ENCODE peak calls at places on chromosomes 3 and 15, in four cellular contexts. One of them, this sample, is unnamed. For H3K27me3, the result is how much of the 10 kb centered on the place peaks cover.

GRCh38 chr15:94080416-94080815 is 150.9 kb upstream of the MCTP2 start:
- DNase-seq in lower lobe of right lung: no peak
- DNase-seq in CD8-positive, alpha-beta T cell: no peak
- DNase-seq in right atrium auricular region: peak
- DNase-seq in this sample: no peak

GRCh38 chr3:8416965-8417364 is 84.7 kb upstream of the LMCD1 start:
- DNase-seq in lower lobe of right lung: peak
- DNase-seq in CD8-positive, alpha-beta T cell: no peak
- DNase-seq in right atrium auricular region: no peak
- DNase-seq in this sample: no peak

GRCh38 chr15:92928351-92928750 is 28.2 kb downstream of the CHD2 start:
- DNase-seq in lower lobe of right lung: no peak
- DNase-seq in CD8-positive, alpha-beta T cell: no peak
- DNase-seq in right atrium auricular region: no peak
- DNase-seq in this sample: no peak

GRCh38 chr15:25543156-25543555 is 104.3 kb upstream of the UBE3A start:
- DNase-seq in lower lobe of right lung: no peak
- DNase-seq in CD8-positive, alpha-beta T cell: no peak
- DNase-seq in right atrium auricular region: peak
- DNase-seq in this sample: no peak

GRCh38 chr15:84773716-84774115 is 25.3 kb downstream of the ZNF592 start:
- DNase-seq in lower lobe of right lung: no peak
- DNase-seq in CD8-positive, alpha-beta T cell: no peak
- DNase-seq in right atrium auricular region: no peak
- DNase-seq in this sample: no peak

GRCh38 chr3:149388714-149389417 is 11.4 kb upstream of the TM4SF1 start:
- DNase-seq in lower lobe of right lung: no peak
- DNase-seq in CD8-positive, alpha-beta T cell: no peak
- DNase-seq in right atrium auricular region: no peak
- DNase-seq in this sample: no peak

GRCh38 chr15:79003301-79003700 is 58.5 kb upstream of the CTSH start:
- DNase-seq in lower lobe of right lung: no peak
- DNase-seq in CD8-positive, alpha-beta T cell: no peak
- DNase-seq in right atrium auricular region: no peak
- DNase-seq in this sample: no peak

GRCh38 chr3:13782501-13782900 is 97.4 kb downstream of the WNT7A start:
- DNase-seq in lower lobe of right lung: peak
- DNase-seq in CD8-positive, alpha-beta T cell: no peak
- DNase-seq in right atrium auricular region: no peak
- DNase-seq in this sample: no peak

GRCh38 chr3:79639855-79640254 is 127.9 kb downstream of the ROBO1 start:
- DNase-seq in lower lobe of right lung: no peak
- DNase-seq in CD8-positive, alpha-beta T cell: no peak
- DNase-seq in right atrium auricular region: no peak
- DNase-seq in this sample: no peak

GRCh38 chr15:72341361-72341760 is 21.4 kb upstream of the CELF6 start:
- DNase-seq in lower lobe of right lung: no peak
- DNase-seq in CD8-positive, alpha-beta T cell: no peak
- DNase-seq in right atrium auricular region: no peak
- DNase-seq in this sample: no peak

GRCh38 chr3:194658477-194659242 is 13.3 kb downstream of the LSG1 start:
- DNase-seq in lower lobe of right lung: no peak
- DNase-seq in CD8-positive, alpha-beta T cell: no peak
- DNase-seq in right atrium auricular region: no peak
- DNase-seq in this sample: no peak

GRCh38 chr3:50585919-50586762 is 16.8 kb downstream of the HEMK1 start:
- DNase-seq in lower lobe of right lung: no peak
- DNase-seq in CD8-positive, alpha-beta T cell: no peak
- DNase-seq in right atrium auricular region: no peak
- DNase-seq in this sample: peak
- H3K27ac ChIP-seq in lower lobe of right lung: peak
- H3K27ac ChIP-seq in CD8-positive, alpha-beta T cell: no peak
- H3K27ac ChIP-seq in right atrium auricular region: peak
- H3K27ac ChIP-seq in this sample: no peak

DNA sequence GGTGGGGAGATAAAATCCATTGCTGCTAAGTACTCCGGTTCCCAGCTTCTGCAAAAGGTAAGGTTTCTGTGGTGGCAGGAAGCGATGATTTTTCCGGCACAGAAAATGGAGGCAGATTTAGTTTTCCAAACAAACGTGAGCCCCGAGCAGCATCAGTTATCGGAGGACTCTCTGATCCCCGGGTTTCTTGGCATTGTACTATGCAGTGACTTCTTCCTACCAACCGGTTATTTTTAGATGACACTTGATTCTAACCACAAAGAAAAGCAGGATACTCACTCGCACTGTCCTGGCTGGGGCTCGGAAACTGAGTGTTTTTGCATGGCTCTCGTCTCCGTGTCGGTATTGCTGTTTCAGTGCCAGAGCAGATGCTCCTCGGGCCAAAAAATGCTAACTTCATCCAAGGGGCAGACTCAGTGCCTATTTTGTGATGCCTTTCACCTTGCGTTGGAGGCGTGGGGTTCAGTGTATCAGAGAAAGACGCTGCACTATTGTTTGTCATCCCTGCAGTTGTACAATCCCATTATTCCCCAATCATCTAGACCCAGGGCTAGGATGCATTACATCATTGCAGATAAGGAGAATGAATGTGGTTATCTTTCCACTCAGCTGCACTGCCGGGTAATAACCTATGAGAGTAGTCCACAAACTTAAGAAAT is 1.3 kb downstream of the CACNA2D3 start:
- DNase-seq in lower lobe of right lung: no peak
- DNase-seq in CD8-positive, alpha-beta T cell: no peak
- DNase-seq in right atrium auricular region: no peak
- DNase-seq in this sample: no peak
- H3K4me3 ChIP-seq in lower lobe of right lung: peak
- H3K4me3 ChIP-seq in CD8-positive, alpha-beta T cell: no peak
- H3K4me3 ChIP-seq in right atrium auricular region: peak
- H3K4me3 ChIP-seq in this sample: no peak

GRCh38 chr3:171458857-171459129 is 1.4 kb downstream of the TNIK start:
- DNase-seq in lower lobe of right lung: no peak
- DNase-seq in CD8-positive, alpha-beta T cell: no peak
- DNase-seq in right atrium auricular region: no peak
- DNase-seq in this sample: no peak
- H3K27me3 ChIP-seq in lower lobe of right lung: under half
- H3K27me3 ChIP-seq in CD8-positive, alpha-beta T cell: under half
- H3K27me3 ChIP-seq in right atrium auricular region: under half
- H3K27me3 ChIP-seq in this sample: under half

GRCh38 chr15:89333011-89333860 is 1.4 kb downstream of the POLG start:
- DNase-seq in lower lobe of right lung: no peak
- DNase-seq in CD8-positive, alpha-beta T cell: no peak
- DNase-seq in right atrium auricular region: no peak
- DNase-seq in this sample: no peak

GRCh38 chr15:89334510-89335288 is at the start of gene POLG:
- DNase-seq in lower lobe of right lung: peak
- DNase-seq in CD8-positive, alpha-beta T cell: peak
- DNase-seq in right atrium auricular region: peak
- DNase-seq in this sample: peak

GRCh38 chr15:89333959-89334509 is 590 bp downstream of the POLG start:
- DNase-seq in lower lobe of right lung: no peak
- DNase-seq in CD8-positive, alpha-beta T cell: no peak
- DNase-seq in right atrium auricular region: peak
- DNase-seq in this sample: no peak

GRCh38 chr15:89338036-89338435 is 3.4 kb upstream of the POLG start:
- DNase-seq in lower lobe of right lung: no peak
- DNase-seq in CD8-positive, alpha-beta T cell: no peak
- DNase-seq in right atrium auricular region: no peak
- DNase-seq in this sample: no peak

GRCh38 chr15:89335289-89336041 is 841 bp upstream of the POLG start:
- DNase-seq in lower lobe of right lung: no peak
- DNase-seq in CD8-positive, alpha-beta T cell: no peak
- DNase-seq in right atrium auricular region: peak
- DNase-seq in this sample: no peak
- H3K27ac ChIP-seq in lower lobe of right lung: peak
- H3K27ac ChIP-seq in CD8-positive, alpha-beta T cell: peak
- H3K27ac ChIP-seq in right atrium auricular region: peak
- H3K27ac ChIP-seq in this sample: peak

DNA sequence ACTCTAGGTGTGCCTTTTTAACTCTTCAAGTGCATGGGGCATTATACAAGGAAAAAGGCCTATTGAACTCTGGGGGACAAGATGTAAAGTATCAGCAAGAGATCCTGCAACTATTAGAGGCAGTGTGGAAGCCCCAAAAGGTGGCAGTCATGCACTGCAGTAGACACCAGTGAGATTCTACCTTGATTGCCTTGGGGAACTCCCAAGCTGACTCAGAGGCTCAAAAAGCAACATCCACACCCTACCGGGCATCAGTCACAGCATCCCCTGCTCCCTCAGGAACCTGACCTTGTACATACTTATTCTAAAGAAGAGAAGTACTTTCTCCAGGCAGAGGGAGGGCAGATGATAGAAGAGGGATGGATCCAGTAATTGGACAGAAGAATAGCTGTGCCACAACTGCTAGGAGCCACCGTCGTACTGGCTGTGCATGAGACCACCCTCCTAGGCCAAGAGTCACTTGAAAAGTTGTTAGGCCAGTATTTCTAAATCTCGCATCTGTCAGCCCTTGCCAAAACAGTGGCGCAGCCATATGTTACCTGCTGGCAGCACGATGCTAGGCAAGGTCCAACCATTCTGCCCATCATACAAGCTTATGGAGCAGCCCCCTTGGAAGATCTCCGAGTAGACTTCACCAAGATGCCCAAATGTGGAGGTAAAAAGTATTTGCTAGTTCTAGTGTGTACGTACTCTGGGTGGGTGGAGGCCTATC is 523.1 kb upstream of the FRG2C start:
- DNase-seq in lower lobe of right lung: no peak
- DNase-seq in CD8-positive, alpha-beta T cell: no peak
- DNase-seq in right atrium auricular region: no peak
- DNase-seq in this sample: no peak
- H3K4me3 ChIP-seq in lower lobe of right lung: no peak
- H3K4me3 ChIP-seq in CD8-positive, alpha-beta T cell: no peak
- H3K4me3 ChIP-seq in right atrium auricular region: no peak
- H3K4me3 ChIP-seq in this sample: no peak

GRCh38 chr3:58045084-58045483 is 36.9 kb downstream of the FLNB start:
- DNase-seq in lower lobe of right lung: no peak
- DNase-seq in CD8-positive, alpha-beta T cell: no peak
- DNase-seq in right atrium auricular region: no peak
- DNase-seq in this sample: no peak
- H3K27me3 ChIP-seq in lower lobe of right lung: under half
- H3K27me3 ChIP-seq in CD8-positive, alpha-beta T cell: under half
- H3K27me3 ChIP-seq in right atrium auricular region: under half
- H3K27me3 ChIP-seq in this sample: under half

DNA sequence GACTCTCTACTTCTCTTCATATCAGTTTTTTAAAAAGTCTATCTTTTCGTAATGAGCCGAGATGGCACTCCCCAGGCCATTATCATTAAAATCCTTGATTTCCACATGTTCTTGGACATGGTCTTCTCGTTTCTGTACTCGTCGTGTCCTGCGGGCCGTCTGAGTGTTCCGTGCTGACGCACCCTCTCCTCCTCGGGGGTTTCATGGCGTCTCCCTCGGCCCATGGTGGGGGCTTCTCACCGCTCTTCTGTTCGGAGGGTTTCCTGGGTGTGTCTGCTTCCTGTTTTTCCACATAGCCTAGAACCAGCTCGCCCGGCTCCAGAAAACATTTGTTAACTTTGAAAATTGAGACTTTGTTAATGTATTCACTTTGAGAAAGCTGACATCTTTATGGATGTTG is 92.7 kb downstream of the VGLL4 start:
- DNase-seq in lower lobe of right lung: no peak
- DNase-seq in CD8-positive, alpha-beta T cell: no peak
- DNase-seq in right atrium auricular region: no peak
- DNase-seq in this sample: no peak
- H3K27ac ChIP-seq in lower lobe of right lung: no peak
- H3K27ac ChIP-seq in CD8-positive, alpha-beta T cell: no peak
- H3K27ac ChIP-seq in right atrium auricular region: peak
- H3K27ac ChIP-seq in this sample: no peak

GRCh38 chr3:172476339-172476738 is 28.1 kb upstream of the GHSR start:
- DNase-seq in lower lobe of right lung: no peak
- DNase-seq in CD8-positive, alpha-beta T cell: no peak
- DNase-seq in right atrium auricular region: no peak
- DNase-seq in this sample: no peak
- H3K4me3 ChIP-seq in lower lobe of right lung: peak
- H3K4me3 ChIP-seq in CD8-positive, alpha-beta T cell: no peak
- H3K4me3 ChIP-seq in right atrium auricular region: peak
- H3K4me3 ChIP-seq in this sample: peak

This sample was measured in CD4-positive, alpha-beta memory T cell.